ENCODE peak calls at places on chromosomes 1 and 21, in eight cellular contexts. One of them, this sample, is unnamed. For H3K4me1, the result is how much of the 10 kb centered on the place peaks cover.

GRCh38 chr1:48776400-48777218 is at the start of gene BEND5:
- DNase-seq in BE2C: peak
- DNase-seq in stomach: peak
- DNase-seq in adrenal gland: peak
- DNase-seq in testis: peak
- DNase-seq in left ventricle myocardium inferior: peak
- DNase-seq in lower lobe of right lung: peak
- DNase-seq in GM23248: peak
- DNase-seq in this sample: peak

GRCh38 chr21:33884361-33885157 is 31.0 kb downstream of the ATP5PO start:
- DNase-seq in BE2C: no peak
- DNase-seq in stomach: no peak
- DNase-seq in adrenal gland: no peak
- DNase-seq in testis: no peak
- DNase-seq in left ventricle myocardium inferior: no peak
- DNase-seq in lower lobe of right lung: no peak
- DNase-seq in GM23248: peak
- DNase-seq in this sample: no peak

GRCh38 chr1:76949503-76949902 is 82.2 kb downstream of the ST6GALNAC5 start:
- DNase-seq in BE2C: no peak
- DNase-seq in stomach: no peak
- DNase-seq in adrenal gland: no peak
- DNase-seq in testis: no peak
- DNase-seq in left ventricle myocardium inferior: no peak
- DNase-seq in lower lobe of right lung: no peak
- DNase-seq in GM23248: peak
- DNase-seq in this sample: no peak

GRCh38 chr21:41602511-41602910 is 94.6 kb upstream of the TMPRSS2 start:
- DNase-seq in BE2C: no peak
- DNase-seq in stomach: no peak
- DNase-seq in adrenal gland: no peak
- DNase-seq in testis: no peak
- DNase-seq in left ventricle myocardium inferior: no peak
- DNase-seq in lower lobe of right lung: no peak
- DNase-seq in GM23248: no peak
- DNase-seq in this sample: no peak

GRCh38 chr1:62493656-62494055 is 56.8 kb downstream of the USP1 start:
- DNase-seq in BE2C: no peak
- DNase-seq in stomach: no peak
- DNase-seq in adrenal gland: no peak
- DNase-seq in testis: no peak
- DNase-seq in left ventricle myocardium inferior: no peak
- DNase-seq in lower lobe of right lung: no peak
- DNase-seq in GM23248: peak
- DNase-seq in this sample: no peak

GRCh38 chr1:62989497-62989896 is 205.6 kb downstream of the ATG4C start:
- DNase-seq in BE2C: no peak
- DNase-seq in stomach: no peak
- DNase-seq in adrenal gland: no peak
- DNase-seq in testis: no peak
- DNase-seq in left ventricle myocardium inferior: no peak
- DNase-seq in lower lobe of right lung: no peak
- DNase-seq in GM23248: no peak
- DNase-seq in this sample: no peak

GRCh38 chr1:52629021-52629643 is 3.8 kb upstream of the SHISAL2A start:
- DNase-seq in BE2C: no peak
- DNase-seq in stomach: no peak
- DNase-seq in adrenal gland: no peak
- DNase-seq in testis: peak
- DNase-seq in left ventricle myocardium inferior: no peak
- DNase-seq in lower lobe of right lung: no peak
- DNase-seq in GM23248: no peak
- DNase-seq in this sample: no peak

GRCh38 chr1:223401873-223402789 is 8.9 kb downstream of the CCDC185 start:
- DNase-seq in BE2C: no peak
- DNase-seq in stomach: no peak
- DNase-seq in adrenal gland: no peak
- DNase-seq in testis: no peak
- DNase-seq in left ventricle myocardium inferior: no peak
- DNase-seq in lower lobe of right lung: no peak
- DNase-seq in GM23248: peak
- DNase-seq in this sample: no peak

GRCh38 chr1:7562729-7563605 is 208.1 kb upstream of the VAMP3 start:
- DNase-seq in BE2C: no peak
- DNase-seq in stomach: no peak
- DNase-seq in adrenal gland: no peak
- DNase-seq in testis: no peak
- DNase-seq in left ventricle myocardium inferior: no peak
- DNase-seq in lower lobe of right lung: no peak
- DNase-seq in GM23248: no peak
- DNase-seq in this sample: peak

GRCh38 chr1:187654635-187655034 is 825.9 kb downstream of the PLA2G4A start:
- DNase-seq in BE2C: no peak
- DNase-seq in stomach: no peak
- DNase-seq in adrenal gland: no peak
- DNase-seq in testis: no peak
- DNase-seq in left ventricle myocardium inferior: no peak
- DNase-seq in lower lobe of right lung: no peak
- DNase-seq in GM23248: peak
- DNase-seq in this sample: no peak
- H3K4me3 ChIP-seq in BE2C: no peak
- H3K4me3 ChIP-seq in stomach: no peak
- H3K4me3 ChIP-seq in adrenal gland: no peak
- H3K4me3 ChIP-seq in testis: no peak
- H3K4me3 ChIP-seq in left ventricle myocardium inferior: no peak
- H3K4me3 ChIP-seq in lower lobe of right lung: no peak
- H3K4me3 ChIP-seq in GM23248: no peak
- H3K4me3 ChIP-seq in this sample: no peak

DNA sequence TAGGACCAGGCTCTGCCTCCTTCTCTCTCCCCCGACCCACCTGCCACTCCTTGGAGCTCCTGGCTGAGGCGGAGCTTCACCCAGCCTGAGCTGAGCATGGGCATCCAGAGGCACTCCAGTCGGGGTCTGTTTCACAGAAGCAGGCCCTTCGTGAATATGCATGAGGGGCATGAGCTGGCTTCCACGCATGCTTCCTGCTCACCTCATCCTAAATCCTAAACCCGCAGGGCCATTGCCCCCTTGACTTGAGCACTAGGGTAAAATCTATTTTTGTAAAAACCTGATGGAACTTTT is 24.0 kb downstream of the CAPZB start:
- DNase-seq in BE2C: no peak
- DNase-seq in stomach: no peak
- DNase-seq in adrenal gland: no peak
- DNase-seq in testis: no peak
- DNase-seq in left ventricle myocardium inferior: no peak
- DNase-seq in lower lobe of right lung: no peak
- DNase-seq in GM23248: no peak
- DNase-seq in this sample: no peak
- H3K4me1 ChIP-seq in BE2C: under half
- H3K4me1 ChIP-seq in stomach: half or more
- H3K4me1 ChIP-seq in adrenal gland: under half
- H3K4me1 ChIP-seq in testis: under half
- H3K4me1 ChIP-seq in left ventricle myocardium inferior: half or more
- H3K4me1 ChIP-seq in lower lobe of right lung: half or more
- H3K4me1 ChIP-seq in GM23248: half or more
- H3K4me1 ChIP-seq in this sample: half or more

DNA sequence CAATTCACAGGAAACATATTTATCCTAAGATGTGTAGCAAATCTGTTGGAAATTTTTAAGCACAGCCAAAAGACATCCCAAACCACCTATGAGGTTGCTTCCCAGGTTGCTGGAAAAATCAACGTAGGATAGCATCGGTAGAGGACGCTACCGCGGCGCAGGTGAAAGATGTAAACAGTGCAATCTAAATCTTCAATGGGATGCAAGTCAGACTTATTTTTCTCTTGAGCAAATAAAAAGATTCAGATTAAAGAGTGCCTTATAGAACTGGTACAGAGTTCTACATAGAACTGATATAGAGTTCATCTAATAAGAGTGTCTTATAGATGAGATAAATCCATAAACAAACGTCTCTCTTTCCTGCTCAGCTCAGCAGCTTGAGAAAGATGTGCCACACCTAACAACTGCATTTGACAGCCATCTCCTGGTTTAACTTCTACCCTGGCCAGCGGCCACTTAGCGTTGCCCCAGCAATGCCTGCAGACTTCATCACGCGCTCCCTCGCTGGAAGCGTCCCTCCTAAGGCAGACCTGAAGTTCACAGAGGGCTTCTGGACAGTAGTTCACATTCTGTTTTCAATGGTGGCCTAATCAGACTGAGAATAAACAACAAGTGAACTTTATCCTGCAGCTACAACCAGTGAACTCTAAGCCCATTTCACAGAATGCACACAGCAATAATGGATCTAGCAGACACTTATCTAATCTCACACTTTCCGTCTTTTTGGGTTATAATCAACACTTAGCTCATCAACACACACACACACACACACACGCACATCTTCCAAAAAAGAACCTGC is 164.5 kb downstream of the TOMM20 start:
- DNase-seq in BE2C: no peak
- DNase-seq in stomach: peak
- DNase-seq in adrenal gland: no peak
- DNase-seq in testis: peak
- DNase-seq in left ventricle myocardium inferior: peak
- DNase-seq in lower lobe of right lung: no peak
- DNase-seq in GM23248: no peak
- DNase-seq in this sample: peak
- H3K4me3 ChIP-seq in BE2C: no peak
- H3K4me3 ChIP-seq in stomach: no peak
- H3K4me3 ChIP-seq in adrenal gland: no peak
- H3K4me3 ChIP-seq in testis: peak
- H3K4me3 ChIP-seq in left ventricle myocardium inferior: no peak
- H3K4me3 ChIP-seq in lower lobe of right lung: no peak
- H3K4me3 ChIP-seq in GM23248: no peak
- H3K4me3 ChIP-seq in this sample: no peak

GRCh38 chr1:172380441-172381244 is 39.8 kb upstream of the C1orf105 start:
- DNase-seq in BE2C: no peak
- DNase-seq in stomach: no peak
- DNase-seq in adrenal gland: no peak
- DNase-seq in testis: no peak
- DNase-seq in left ventricle myocardium inferior: no peak
- DNase-seq in lower lobe of right lung: no peak
- DNase-seq in GM23248: no peak
- DNase-seq in this sample: no peak
- H3K4me1 ChIP-seq in BE2C: under half
- H3K4me1 ChIP-seq in stomach: under half
- H3K4me1 ChIP-seq in adrenal gland: under half
- H3K4me1 ChIP-seq in testis: under half
- H3K4me1 ChIP-seq in left ventricle myocardium inferior: under half
- H3K4me1 ChIP-seq in lower lobe of right lung: under half
- H3K4me1 ChIP-seq in GM23248: under half
- H3K4me1 ChIP-seq in this sample: under half

GRCh38 chr1:93447481-93448291 is at the start of gene FNBP1L:
- DNase-seq in BE2C: peak
- DNase-seq in stomach: peak
- DNase-seq in adrenal gland: peak
- DNase-seq in testis: peak
- DNase-seq in left ventricle myocardium inferior: peak
- DNase-seq in lower lobe of right lung: peak
- DNase-seq in GM23248: peak
- DNase-seq in this sample: peak

GRCh38 chr1:93446837-93447451 is 974 bp upstream of the FNBP1L start:
- DNase-seq in BE2C: no peak
- DNase-seq in stomach: peak
- DNase-seq in adrenal gland: peak
- DNase-seq in testis: peak
- DNase-seq in left ventricle myocardium inferior: no peak
- DNase-seq in lower lobe of right lung: no peak
- DNase-seq in GM23248: peak
- DNase-seq in this sample: peak

GRCh38 chr1:93448983-93449805 is 1.3 kb downstream of the FNBP1L start:
- DNase-seq in BE2C: no peak
- DNase-seq in stomach: peak
- DNase-seq in adrenal gland: no peak
- DNase-seq in testis: peak
- DNase-seq in left ventricle myocardium inferior: no peak
- DNase-seq in lower lobe of right lung: no peak
- DNase-seq in GM23248: peak
- DNase-seq in this sample: peak

GRCh38 chr1:93448292-93448982 is 519 bp downstream of the FNBP1L start:
- DNase-seq in BE2C: peak
- DNase-seq in stomach: peak
- DNase-seq in adrenal gland: peak
- DNase-seq in testis: peak
- DNase-seq in left ventricle myocardium inferior: peak
- DNase-seq in lower lobe of right lung: peak
- DNase-seq in GM23248: peak
- DNase-seq in this sample: peak

DNA sequence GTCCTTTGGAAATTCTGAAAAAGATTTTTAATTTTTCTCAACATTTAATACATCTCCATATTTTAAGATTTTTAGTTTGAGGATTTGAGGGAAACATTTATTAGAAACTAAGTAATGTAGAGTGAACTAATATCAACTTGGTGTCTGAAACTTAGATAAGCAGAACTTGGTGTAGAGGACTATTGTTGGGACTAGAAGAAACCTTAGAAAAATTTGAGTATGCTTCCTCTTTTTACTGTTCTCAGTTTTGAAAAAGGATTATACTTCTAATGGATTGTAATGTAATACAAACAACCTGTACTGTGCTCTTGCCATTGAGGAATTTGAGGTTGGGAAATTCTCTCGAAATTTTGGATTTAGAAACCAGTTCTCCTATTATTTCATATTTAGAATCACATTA is 2.4 kb downstream of the FNBP1L start:
- DNase-seq in BE2C: no peak
- DNase-seq in stomach: no peak
- DNase-seq in adrenal gland: no peak
- DNase-seq in testis: no peak
- DNase-seq in left ventricle myocardium inferior: no peak
- DNase-seq in lower lobe of right lung: no peak
- DNase-seq in GM23248: no peak
- DNase-seq in this sample: no peak
- H3K4me3 ChIP-seq in BE2C: no peak
- H3K4me3 ChIP-seq in stomach: no peak
- H3K4me3 ChIP-seq in adrenal gland: no peak
- H3K4me3 ChIP-seq in testis: no peak
- H3K4me3 ChIP-seq in left ventricle myocardium inferior: peak
- H3K4me3 ChIP-seq in lower lobe of right lung: peak
- H3K4me3 ChIP-seq in GM23248: peak
- H3K4me3 ChIP-seq in this sample: no peak